ENCODE peak calls at places on chromosomes 2 and 18, in ten cellular contexts. One of them, this sample, is unnamed.

GRCh38 chr2:59754336-59754735 is 799.1 kb downstream of the BCL11A start:
- DNase-seq in transverse colon: no peak
- DNase-seq in adrenal gland: no peak
- DNase-seq in stomach: no peak
- DNase-seq in ovary: no peak
- DNase-seq in tibial nerve: no peak
- DNase-seq in A549: no peak
- DNase-seq in Peyer's patch: no peak
- DNase-seq in K562: peak
- DNase-seq in NB4: no peak
- DNase-seq in this sample: no peak

GRCh38 chr2:65456074-65456473 is 23.7 kb upstream of the SPRED2 start:
- DNase-seq in ovary: no peak
- DNase-seq in stomach: no peak
- DNase-seq in NB4: no peak
- DNase-seq in adrenal gland: no peak
- DNase-seq in transverse colon: no peak
- DNase-seq in Peyer's patch: no peak
- DNase-seq in A549: no peak
- DNase-seq in tibial nerve: no peak
- DNase-seq in K562: no peak
- DNase-seq in this sample: no peak

GRCh38 chr18:28728891-28729290 is 552.0 kb upstream of the CDH2 start:
- DNase-seq in tibial nerve: no peak
- DNase-seq in NB4: no peak
- DNase-seq in stomach: no peak
- DNase-seq in adrenal gland: no peak
- DNase-seq in A549: no peak
- DNase-seq in ovary: no peak
- DNase-seq in transverse colon: no peak
- DNase-seq in K562: no peak
- DNase-seq in Peyer's patch: no peak
- DNase-seq in this sample: no peak

GRCh38 chr2:159903404-159904126 is 105.6 kb upstream of the CD302 start:
- DNase-seq in transverse colon: peak
- DNase-seq in Peyer's patch: peak
- DNase-seq in tibial nerve: no peak
- DNase-seq in A549: no peak
- DNase-seq in NB4: peak
- DNase-seq in ovary: no peak
- DNase-seq in adrenal gland: no peak
- DNase-seq in stomach: peak
- DNase-seq in K562: no peak
- DNase-seq in this sample: peak

GRCh38 chr2:190180313-190181065 is 118.0 kb upstream of the MSTN start:
- DNase-seq in adrenal gland: peak
- DNase-seq in ovary: peak
- DNase-seq in transverse colon: peak
- DNase-seq in Peyer's patch: peak
- DNase-seq in A549: peak
- DNase-seq in NB4: peak
- DNase-seq in stomach: peak
- DNase-seq in tibial nerve: peak
- DNase-seq in K562: peak
- DNase-seq in this sample: peak

GRCh38 chr2:236677368-236677767 is 107.7 kb downstream of the ACKR3 start:
- DNase-seq in tibial nerve: no peak
- DNase-seq in stomach: no peak
- DNase-seq in K562: no peak
- DNase-seq in transverse colon: no peak
- DNase-seq in NB4: no peak
- DNase-seq in A549: no peak
- DNase-seq in ovary: no peak
- DNase-seq in adrenal gland: no peak
- DNase-seq in Peyer's patch: peak
- DNase-seq in this sample: no peak

GRCh38 chr2:2940061-2940460 is 437.6 kb downstream of the EIPR1 start:
- DNase-seq in A549: no peak
- DNase-seq in stomach: no peak
- DNase-seq in transverse colon: no peak
- DNase-seq in K562: no peak
- DNase-seq in adrenal gland: no peak
- DNase-seq in Peyer's patch: no peak
- DNase-seq in tibial nerve: no peak
- DNase-seq in ovary: no peak
- DNase-seq in NB4: no peak
- DNase-seq in this sample: no peak

GRCh38 chr2:197113221-197113831 is 186.8 kb upstream of the PGAP1 start:
- DNase-seq in adrenal gland: no peak
- DNase-seq in A549: peak
- DNase-seq in NB4: peak
- DNase-seq in K562: peak
- DNase-seq in stomach: no peak
- DNase-seq in ovary: no peak
- DNase-seq in Peyer's patch: no peak
- DNase-seq in transverse colon: no peak
- DNase-seq in tibial nerve: no peak
- DNase-seq in this sample: no peak

GRCh38 chr2:32360416-32360815 is 3.6 kb downstream of the BIRC6 start:
- DNase-seq in ovary: no peak
- DNase-seq in K562: no peak
- DNase-seq in A549: no peak
- DNase-seq in adrenal gland: no peak
- DNase-seq in NB4: no peak
- DNase-seq in tibial nerve: no peak
- DNase-seq in stomach: no peak
- DNase-seq in Peyer's patch: no peak
- DNase-seq in transverse colon: no peak
- DNase-seq in this sample: no peak

GRCh38 chr2:170571612-170572011 is 143.5 kb upstream of the SP5 start:
- DNase-seq in transverse colon: no peak
- DNase-seq in NB4: no peak
- DNase-seq in Peyer's patch: no peak
- DNase-seq in A549: no peak
- DNase-seq in K562: no peak
- DNase-seq in tibial nerve: no peak
- DNase-seq in adrenal gland: no peak
- DNase-seq in ovary: no peak
- DNase-seq in stomach: no peak
- DNase-seq in this sample: no peak

GRCh38 chr18:51236225-51236624 is 38.7 kb upstream of the MEX3C start:
- DNase-seq in stomach: no peak
- DNase-seq in A549: peak
- DNase-seq in tibial nerve: no peak
- DNase-seq in Peyer's patch: no peak
- DNase-seq in adrenal gland: peak
- DNase-seq in ovary: no peak
- DNase-seq in transverse colon: no peak
- DNase-seq in NB4: peak
- DNase-seq in K562: peak
- DNase-seq in this sample: no peak

GRCh38 chr2:174614261-174614660 is 16.7 kb upstream of the WIPF1 start:
- DNase-seq in transverse colon: no peak
- DNase-seq in NB4: no peak
- DNase-seq in stomach: no peak
- DNase-seq in Peyer's patch: no peak
- DNase-seq in adrenal gland: no peak
- DNase-seq in tibial nerve: no peak
- DNase-seq in K562: no peak
- DNase-seq in A549: peak
- DNase-seq in ovary: no peak
- DNase-seq in this sample: no peak

GRCh38 chr2:129767346-129767745 is 212.1 kb upstream of the RAB6C start:
- DNase-seq in stomach: no peak
- DNase-seq in adrenal gland: no peak
- DNase-seq in K562: no peak
- DNase-seq in transverse colon: no peak
- DNase-seq in tibial nerve: no peak
- DNase-seq in NB4: no peak
- DNase-seq in A549: no peak
- DNase-seq in Peyer's patch: no peak
- DNase-seq in ovary: no peak
- DNase-seq in this sample: no peak

GRCh38 chr2:20781656-20782265 is 41.1 kb downstream of the LDAH start:
- DNase-seq in adrenal gland: no peak
- DNase-seq in Peyer's patch: no peak
- DNase-seq in ovary: no peak
- DNase-seq in A549: peak
- DNase-seq in NB4: peak
- DNase-seq in transverse colon: no peak
- DNase-seq in stomach: no peak
- DNase-seq in K562: peak
- DNase-seq in tibial nerve: no peak
- DNase-seq in this sample: no peak

GRCh38 chr2:25794544-25795276 is 83.6 kb downstream of the ASXL2 start:
- DNase-seq in NB4: peak
- DNase-seq in transverse colon: no peak
- DNase-seq in Peyer's patch: no peak
- DNase-seq in adrenal gland: no peak
- DNase-seq in A549: no peak
- DNase-seq in K562: no peak
- DNase-seq in ovary: no peak
- DNase-seq in tibial nerve: no peak
- DNase-seq in stomach: no peak
- DNase-seq in this sample: no peak

GRCh38 chr18:57466745-57467144 is 31.6 kb downstream of the ONECUT2 start:
- DNase-seq in ovary: no peak
- DNase-seq in Peyer's patch: no peak
- DNase-seq in transverse colon: no peak
- DNase-seq in tibial nerve: no peak
- DNase-seq in A549: no peak
- DNase-seq in stomach: no peak
- DNase-seq in adrenal gland: no peak
- DNase-seq in NB4: peak
- DNase-seq in K562: no peak
- DNase-seq in this sample: no peak

GRCh38 chr2:221762496-221762895 is 190.4 kb upstream of the EPHA4 start:
- DNase-seq in adrenal gland: no peak
- DNase-seq in A549: no peak
- DNase-seq in ovary: no peak
- DNase-seq in K562: no peak
- DNase-seq in Peyer's patch: no peak
- DNase-seq in tibial nerve: no peak
- DNase-seq in stomach: no peak
- DNase-seq in transverse colon: no peak
- DNase-seq in NB4: no peak
- DNase-seq in this sample: no peak
- TF ChIP-seq POLR2A in adrenal gland: no peak
- TF ChIP-seq POLR2A in A549: no peak
- TF ChIP-seq POLR2A in ovary: no peak
- TF ChIP-seq POLR2A in K562: no peak
- TF ChIP-seq POLR2A in Peyer's patch: no peak
- TF ChIP-seq POLR2A in tibial nerve: no peak
- TF ChIP-seq POLR2A in stomach: no peak
- TF ChIP-seq POLR2A in transverse colon: no peak
- TF ChIP-seq POLR2A in NB4: no peak
- TF ChIP-seq POLR2A in this sample: no peak

GRCh38 chr2:108536133-108536780 is 2.0 kb downstream of the LIMS1 start:
- DNase-seq in tibial nerve: no peak
- DNase-seq in NB4: peak
- DNase-seq in A549: peak
- DNase-seq in stomach: no peak
- DNase-seq in K562: peak
- DNase-seq in Peyer's patch: no peak
- DNase-seq in ovary: no peak
- DNase-seq in transverse colon: no peak
- DNase-seq in adrenal gland: no peak
- DNase-seq in this sample: no peak
- H3K4me3 ChIP-seq in tibial nerve: no peak
- H3K4me3 ChIP-seq in NB4: peak
- H3K4me3 ChIP-seq in A549: no peak
- H3K4me3 ChIP-seq in stomach: peak
- H3K4me3 ChIP-seq in K562: peak
- H3K4me3 ChIP-seq in Peyer's patch: peak
- H3K4me3 ChIP-seq in ovary: no peak
- H3K4me3 ChIP-seq in transverse colon: peak
- H3K4me3 ChIP-seq in adrenal gland: peak
- H3K4me3 ChIP-seq in this sample: no peak

DNA sequence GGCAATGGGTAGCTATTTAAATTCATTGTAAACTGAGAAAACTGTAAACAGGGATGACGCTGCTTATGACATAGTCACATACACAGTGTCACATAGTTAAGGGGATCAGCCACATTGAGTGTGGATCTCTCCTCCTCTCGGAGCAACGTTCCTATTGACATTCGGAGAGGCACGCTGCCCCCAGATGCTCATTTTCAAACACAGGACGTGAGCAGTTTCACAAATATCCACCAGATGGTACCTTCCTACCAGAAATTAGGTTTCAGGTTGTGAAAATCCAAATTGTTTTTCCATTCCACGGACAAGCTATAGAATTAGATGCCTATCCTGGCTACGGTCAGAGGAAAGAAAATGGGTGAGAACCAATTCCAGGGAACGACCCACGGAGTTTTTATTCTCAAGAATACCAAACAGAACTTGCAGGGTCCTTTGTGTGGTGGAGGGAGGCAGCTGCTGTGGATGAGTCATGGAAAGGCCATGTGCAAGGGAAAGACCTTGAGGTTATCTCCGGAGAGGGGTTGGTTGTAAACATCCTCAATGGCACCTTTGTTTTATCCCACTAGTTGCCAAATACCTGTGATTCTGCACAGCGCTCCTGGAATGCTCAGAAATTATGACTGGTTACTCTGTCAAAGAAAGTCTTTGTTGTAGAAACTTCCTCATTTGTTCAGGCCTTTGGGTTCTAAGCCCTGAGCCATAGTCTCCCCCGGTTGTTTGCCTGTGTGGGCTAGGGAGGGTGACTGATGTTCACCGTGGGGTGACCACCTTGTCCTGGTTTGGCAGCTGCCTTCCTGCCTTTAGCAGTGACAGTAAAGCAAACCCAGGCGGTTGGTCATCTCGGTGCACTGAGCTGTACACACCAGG is 88.0 kb downstream of the ACTR3 start:
- DNase-seq in NB4: peak
- DNase-seq in K562: no peak
- DNase-seq in transverse colon: no peak
- DNase-seq in ovary: no peak
- DNase-seq in stomach: no peak
- DNase-seq in Peyer's patch: no peak
- DNase-seq in A549: no peak
- DNase-seq in adrenal gland: peak
- DNase-seq in tibial nerve: no peak
- DNase-seq in this sample: no peak
- TF ChIP-seq POLR2A in NB4: no peak
- TF ChIP-seq POLR2A in K562: no peak
- TF ChIP-seq POLR2A in transverse colon: no peak
- TF ChIP-seq POLR2A in ovary: no peak
- TF ChIP-seq POLR2A in stomach: no peak
- TF ChIP-seq POLR2A in Peyer's patch: no peak
- TF ChIP-seq POLR2A in A549: no peak
- TF ChIP-seq POLR2A in adrenal gland: no peak
- TF ChIP-seq POLR2A in tibial nerve: no peak
- TF ChIP-seq POLR2A in this sample: no peak

DNA sequence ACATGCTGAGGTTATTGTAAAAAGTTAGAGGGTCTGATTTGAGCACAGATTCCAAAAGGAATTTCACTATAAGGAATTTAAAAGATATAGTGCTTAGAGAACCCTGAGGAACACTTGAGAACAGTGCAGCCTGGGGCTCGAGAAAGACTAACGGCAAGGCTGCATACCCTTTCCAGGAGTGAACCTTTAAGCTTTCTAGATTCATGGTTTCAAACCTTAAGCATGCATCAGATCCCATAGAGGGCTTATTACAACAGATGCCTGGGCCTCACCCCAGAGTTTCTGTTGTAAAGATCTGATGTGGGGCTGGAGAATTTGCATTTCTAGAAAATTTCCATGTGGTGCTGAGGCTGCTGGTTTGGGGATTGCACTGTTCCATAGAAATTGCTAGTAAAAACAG is 90.5 kb upstream of the IL1R2 start:
- DNase-seq in Peyer's patch: no peak
- DNase-seq in K562: no peak
- DNase-seq in adrenal gland: no peak
- DNase-seq in A549: no peak
- DNase-seq in ovary: no peak
- DNase-seq in transverse colon: no peak
- DNase-seq in stomach: no peak
- DNase-seq in NB4: no peak
- DNase-seq in tibial nerve: no peak
- DNase-seq in this sample: no peak
- H3K4me3 ChIP-seq in Peyer's patch: no peak
- H3K4me3 ChIP-seq in K562: no peak
- H3K4me3 ChIP-seq in adrenal gland: no peak
- H3K4me3 ChIP-seq in A549: no peak
- H3K4me3 ChIP-seq in ovary: no peak
- H3K4me3 ChIP-seq in transverse colon: no peak
- H3K4me3 ChIP-seq in stomach: no peak
- H3K4me3 ChIP-seq in NB4: no peak
- H3K4me3 ChIP-seq in tibial nerve: no peak
- H3K4me3 ChIP-seq in this sample: no peak